ENCODE peak calls at places on chromosomes 16 and 17, in nine cellular contexts. R is HFFc6; E is HFF-Myc; D is CD4-positive, alpha-beta T cell; Y is NCI-H1105 treated with DMSO at 0.1 percent for 48 hours; W is T-helper 1 cell; O is myocyte; Q is heart right ventricle; M is nucleus accumbens. S is an unnamed sample.

GRCh38 chr16:51022852-51023251 is 128.2 kb downstream of the SALL1 start:
- DNase-seq in R (no peak), M (no peak), D (no peak), Y (no peak), W (no peak), Q (no peak), E (no peak), O (no peak), S (no peak)

GRCh38 chr17:60527701-60528100 is 1.7 kb upstream of the APPBP2 start:
- DNase-seq in E (no peak), M (no peak), W (no peak), D (no peak), R (no peak), Y (no peak), O (no peak), Q (no peak), S (no peak)

GRCh38 chr17:37247825-37248224 is 128.0 kb upstream of the C17orf78 start:
- DNase-seq in M (no peak), W (no peak), E (no peak), Q (no peak), Y (no peak), O (no peak), R (no peak), D (no peak), S (no peak)

GRCh38 chr16:55116165-55116894 is 185.7 kb downstream of the IRX5 start:
- DNase-seq in D (no peak), Q (no peak), M (no peak), O (peak; percentile 24), W (no peak), R (peak; percentile 29), Y (no peak), E (peak; percentile 79), S (no peak)

GRCh38 chr17:75524971-75525805 is at the start of gene LLGL2:
- DNase-seq in W (peak; percentile 76), O (no peak), Q (no peak), Y (peak; percentile 85), E (no peak), M (no peak), R (no peak), D (peak; percentile 81), S (peak; percentile 73)

GRCh38 chr17:16352303-16352837 is 899 bp downstream of the CENPV start:
- DNase-seq in Q (no peak), O (no peak), E (no peak), Y (peak; percentile 92), W (peak; percentile 5), M (no peak), D (no peak), R (peak; percentile 11), S (peak; percentile 83)

GRCh38 chr16:85871756-85872155 is 27.2 kb upstream of the IRF8 start:
- DNase-seq in R (no peak), M (no peak), E (no peak), Y (no peak), Q (no peak), O (no peak), W (no peak), D (no peak), S (no peak)

GRCh38 chr16:4416200-4417032 is at the start of gene CORO7:
- DNase-seq in O (peak; percentile 96), W (peak; percentile 98), E (no peak), R (peak; percentile 80), Y (peak; percentile 79), M (peak; percentile 92), Q (peak; percentile 97), D (peak; percentile 98), S (peak; percentile 88)

GRCh38 chr16:69188716-69189115 is 1.8 kb downstream of the SNTB2 start:
- DNase-seq in R (peak; percentile 21), W (no peak), O (peak; percentile 64), Y (no peak), Q (no peak), D (no peak), E (no peak), M (no peak), S (no peak)

GRCh38 chr17:42266918-42267766 is 9.0 kb downstream of the STAT5B start:
- DNase-seq in O (peak; percentile 39), E (peak; percentile 67), Q (no peak), R (peak; percentile 96), W (peak; percentile 55), M (no peak), Y (no peak), D (no peak), S (no peak)

GRCh38 chr17:81440511-81441244 is 45.4 kb downstream of the BAHCC1 start:
- DNase-seq in Y (peak; percentile 17), R (no peak), M (no peak), O (no peak), E (no peak), Q (no peak), D (no peak), W (no peak), S (peak; percentile 80)

GRCh38 chr17:5911919-5912318 is 158.3 kb upstream of the WSCD1 start:
- DNase-seq in D (no peak), E (no peak), R (no peak), Y (no peak), Q (no peak), W (no peak), M (no peak), O (no peak), S (no peak)

GRCh38 chr17:28857848-28858360 is 3.1 kb downstream of the ERAL1 start:
- DNase-seq in Y (no peak), W (no peak), O (no peak), E (no peak), R (no peak), D (no peak), M (no peak), Q (no peak), S (no peak)

GRCh38 chr17:57993471-57994365 is 5.7 kb upstream of the VEZF1 start:
- DNase-seq in W (no peak), E (no peak), D (no peak), O (no peak), R (no peak), Q (no peak), M (no peak), Y (no peak), S (no peak)

GRCh38 chr17:39225974-39226683 is 384 bp upstream of the STAC2 start:
- DNase-seq in M (peak; percentile 28), R (no peak), W (no peak), E (no peak), O (peak; percentile 62), Q (peak; percentile 84), D (no peak), Y (peak; percentile 82), S (peak; percentile 92)

GRCh38 chr16:74501484-74502479 is 80.5 kb upstream of the CLEC18B start:
- DNase-seq in D (no peak), R (no peak), O (no peak), Q (peak; percentile 9), E (no peak), W (no peak), Y (no peak), M (no peak), S (no peak)

GRCh38 chr17:83145358-83145738 is 65.9 kb downstream of the METRNL start:
- DNase-seq in M (no peak), R (no peak), Y (no peak), Q (no peak), D (no peak), O (no peak), W (no peak), E (no peak), S (no peak)

GRCh38 chr16:21599994-21600773 is 807 bp downstream of the METTL9 start:
- DNase-seq in W (peak; percentile 3), R (peak; percentile 26), Y (peak; percentile 14), O (peak; percentile 26), D (no peak), E (no peak), M (no peak), Q (no peak), S (peak; percentile 23)

GRCh38 chr16:4212934-4213296 is 29.0 kb downstream of the SRL start:
- DNase-seq in E (peak; percentile 16), W (no peak), M (no peak), D (no peak), R (peak; percentile 39), O (peak; percentile 48), Q (no peak), Y (no peak), S (no peak)

GRCh38 chr17:62819511-62820221 is 11.6 kb upstream of the MARCHF10 start:
- DNase-seq in M (no peak), D (no peak), W (no peak), Q (peak; percentile 41), Y (no peak), R (peak; percentile 97), O (peak; percentile 95), E (peak; percentile 89), S (no peak)

GRCh38 chr16:81265658-81266451 is 27.4 kb downstream of the BCO1 start:
- DNase-seq in R (no peak), Q (peak; percentile 89), W (no peak), Y (no peak), D (no peak), O (peak; percentile 25), E (no peak), M (no peak), S (no peak)

GRCh38 chr17:79991924-79992656 is 43.6 kb downstream of the TBC1D16 start:
- DNase-seq in M (no peak), W (no peak), Q (peak; percentile 45), O (no peak), Y (peak; percentile 27), R (no peak), D (no peak), E (no peak), S (peak; percentile 47)

GRCh38 chr17:47717845-47718621 is 15.0 kb upstream of the TBX21 start:
- DNase-seq in Q (no peak), W (no peak), M (no peak), O (no peak), E (no peak), D (no peak), Y (peak; percentile 47), R (no peak), S (no peak)

GRCh38 chr16:72783716-72784320 is 264.1 kb downstream of the ZFHX3 start:
- DNase-seq in R (no peak), O (peak; percentile 18), Y (no peak), W (no peak), E (no peak), M (no peak), D (no peak), Q (no peak), S (no peak)

GRCh38 chr17:258906-259305 is 77.5 kb upstream of the DOC2B start:
- DNase-seq in W (no peak), E (no peak), O (no peak), Q (no peak), Y (no peak), M (no peak), D (no peak), R (no peak), S (no peak)

GRCh38 chr17:17693253-17693954 is 12.1 kb downstream of the RAI1 start:
- DNase-seq in Q (no peak), E (no peak), M (no peak), R (no peak), O (no peak), Y (peak; percentile 84), D (no peak), W (no peak), S (peak; percentile 67)

GRCh38 chr17:76753061-76753961 is 15.4 kb downstream of the MFSD11 start:
- DNase-seq in D (no peak), E (no peak), W (no peak), M (no peak), O (no peak), Y (no peak), R (no peak), Q (no peak), S (no peak)

GRCh38 chr17:56786989-56787482 is 46.7 kb downstream of the C17orf67 start:
- DNase-seq in R (peak; percentile 97), D (peak; percentile 3), Q (no peak), O (peak; percentile 96), E (peak; percentile 90), M (no peak), Y (no peak), W (no peak), S (no peak)

GRCh38 chr16:79808731-79809130 is 208.2 kb upstream of the MAF start:
- DNase-seq in M (no peak), O (no peak), Q (no peak), D (no peak), W (no peak), E (no peak), R (no peak), Y (no peak), S (no peak)

S was measured in SK-N-DZ.